ENCODE peak calls at places on chromosomes 6 and 20, in six cellular contexts. N is astrocyte, P is Caco-2, B is tibial artery, F is fibroblast of lung, J is keratinocyte. H is an unnamed sample.

GRCh38 chr6:57242505-57242904 is 20.4 kb upstream of the RAB23 start:
- DNase-seq in N (peak), P (no peak), B (no peak), F (peak), J (no peak), H (peak)

GRCh38 chr6:158387036-158387435 is 74.8 kb downstream of the TULP4 start:
- DNase-seq in N (no peak), P (no peak), B (no peak), F (no peak), J (no peak), H (no peak)

GRCh38 chr6:142429195-142429594 is 127.4 kb downstream of the ADGRG6 start:
- DNase-seq in N (no peak), P (no peak), B (no peak), F (no peak), J (no peak), H (no peak)

GRCh38 chr6:85113934-85114582 is 335.8 kb upstream of the NT5E start:
- DNase-seq in N (no peak), P (no peak), B (no peak), F (no peak), J (no peak), H (no peak)

GRCh38 chr20:61518424-61518951 is 266.4 kb downstream of the CDH4 start:
- DNase-seq in N (no peak), P (no peak), B (no peak), F (no peak), J (no peak), H (no peak)

GRCh38 chr6:131212024-131212423 is 76.8 kb downstream of the AKAP7 start:
- DNase-seq in N (no peak), P (no peak), B (no peak), F (no peak), J (no peak), H (no peak)

GRCh38 chr6:70281923-70282902 is 20.7 kb downstream of the COL9A1 start:
- DNase-seq in N (no peak), P (no peak), B (no peak), F (no peak), J (no peak), H (no peak)

GRCh38 chr6:148723484-148723883 is 23.3 kb upstream of the UST start:
- DNase-seq in N (peak), P (no peak), B (no peak), F (peak), J (no peak), H (peak)

GRCh38 chr6:56851104-56851503 is 103.8 kb upstream of the BEND6 start:
- DNase-seq in N (peak), P (no peak), B (no peak), F (peak), J (no peak), H (no peak)

GRCh38 chr6:30884521-30885480 is 482 bp downstream of the DDR1 start:
- DNase-seq in N (peak), P (peak), B (peak), F (peak), J (no peak), H (no peak)

GRCh38 chr6:21914121-21914973 is 320.8 kb downstream of the SOX4 start:
- DNase-seq in N (peak), P (no peak), B (no peak), F (peak), J (no peak), H (no peak)

GRCh38 chr20:2804921-2805681 is 4.7 kb upstream of the CPXM1 start:
- DNase-seq in N (no peak), P (no peak), B (no peak), F (no peak), J (no peak), H (no peak)

GRCh38 chr6:5937936-5938706 is 68.6 kb downstream of the NRN1 start:
- DNase-seq in N (no peak), P (no peak), B (no peak), F (no peak), J (no peak), H (no peak)

GRCh38 chr6:3270258-3270657 is 11.5 kb downstream of the PSMG4 start:
- DNase-seq in N (no peak), P (no peak), B (no peak), F (no peak), J (no peak), H (no peak)

GRCh38 chr6:106519460-106520394 is 109.6 kb downstream of the RTN4IP1 start:
- DNase-seq in N (peak), P (no peak), B (no peak), F (peak), J (no peak), H (peak)

GRCh38 chr20:57065646-57066045 is 200.8 kb downstream of the BMP7 start:
- DNase-seq in N (peak), P (peak), B (peak), F (peak), J (no peak), H (no peak)

GRCh38 chr20:10119336-10119735 is 84.5 kb downstream of the ANKEF1 start:
- DNase-seq in N (no peak), P (no peak), B (no peak), F (no peak), J (no peak), H (no peak)

GRCh38 chr6:163416640-163417253 is 2.2 kb downstream of the QKI start:
- DNase-seq in N (peak), P (no peak), B (no peak), F (peak), J (no peak), H (peak)

GRCh38 chr6:73388800-73389512 is 5.7 kb upstream of the DDX43 start:
- DNase-seq in N (peak), P (peak), B (peak), F (peak), J (no peak), H (peak)

GRCh38 chr6:1597924-1598323 is 11.8 kb upstream of the FOXC1 start:
- DNase-seq in N (no peak), P (no peak), B (no peak), F (no peak), J (peak), H (no peak)

GRCh38 chr6:40930045-40930444 is 109.0 kb downstream of the UNC5CL start:
- DNase-seq in N (no peak), P (no peak), B (no peak), F (no peak), J (no peak), H (no peak)

GRCh38 chr6:45421700-45422540 is 44.2 kb upstream of the SUPT3H start:
- DNase-seq in N (peak), P (peak), B (peak), F (peak), J (no peak), H (no peak)

GRCh38 chr6:107460074-107460631 is 789 bp upstream of the PDSS2 start:
- DNase-seq in N (no peak), P (no peak), B (no peak), F (no peak), J (no peak), H (no peak)

GRCh38 chr6:112936476-112936875 is 589.3 kb downstream of the RFPL4B start:
- DNase-seq in N (peak), P (no peak), B (no peak), F (peak), J (no peak), H (no peak)

GRCh38 chr6:7770111-7770510 is 44.2 kb downstream of the BMP6 start:
- DNase-seq in N (peak), P (no peak), B (no peak), F (peak), J (no peak), H (no peak)

GRCh38 chr6:75382634-75382900 is 98.0 kb upstream of the TMEM30A start:
- DNase-seq in N (no peak), P (no peak), B (no peak), F (no peak), J (no peak), H (no peak)

GRCh38 chr6:43951063-43951755 is 176.0 kb downstream of the MRPL14 start:
- DNase-seq in N (no peak), P (peak), B (peak), F (no peak), J (no peak), H (no peak)

GRCh38 chr6:52394251-52394666 is 25.9 kb upstream of the EFHC1 start:
- DNase-seq in N (no peak), P (no peak), B (no peak), F (no peak), J (no peak), H (no peak)

GRCh38 chr20:11766961-11767360 is 150.7 kb upstream of the BTBD3 start:
- DNase-seq in N (peak), P (no peak), B (no peak), F (peak), J (no peak), H (no peak)

GRCh38 chr6:4849214-4849613 is 73.0 kb downstream of the CDYL start:
- DNase-seq in N (peak), P (no peak), B (no peak), F (peak), J (no peak), H (no peak)

GRCh38 chr20:12925214-12925755 is 83.5 kb upstream of the SPTLC3 start:
- DNase-seq in N (peak), P (peak), B (no peak), F (peak), J (no peak), H (peak)

GRCh38 chr6:29845405-29846006 is 17.9 kb downstream of the HLA-G start:
- DNase-seq in N (no peak), P (no peak), B (no peak), F (no peak), J (peak), H (no peak)

GRCh38 chr6:8006208-8006607 is 58.0 kb downstream of the BLOC1S5 start:
- DNase-seq in N (no peak), P (no peak), B (no peak), F (peak), J (no peak), H (no peak)

GRCh38 chr20:58634121-58634817 is 16.8 kb upstream of the STX16 start:
- DNase-seq in N (peak), P (peak), B (peak), F (peak), J (no peak), H (no peak)

GRCh38 chr6:111238464-111239119 is 151.3 kb downstream of the SLC16A10 start:
- DNase-seq in N (peak), P (no peak), B (no peak), F (peak), J (no peak), H (no peak)

GRCh38 chr6:155493694-155494143 is 38.1 kb upstream of the NOX3 start:
- DNase-seq in N (peak), P (peak), B (peak), F (peak), J (peak), H (peak)

GRCh38 chr6:42239333-42239732 is 21.7 kb upstream of the MRPS10 start:
- DNase-seq in N (no peak), P (no peak), B (no peak), F (no peak), J (no peak), H (no peak)

GRCh38 chr6:156645106-156645505 is 132.1 kb upstream of the ARID1B start:
- DNase-seq in N (peak), P (no peak), B (no peak), F (peak), J (no peak), H (no peak)

GRCh38 chr6:1586861-1587450 is 22.8 kb upstream of the FOXC1 start:
- DNase-seq in N (no peak), P (no peak), B (no peak), F (no peak), J (no peak), H (no peak)

GRCh38 chr6:144909753-144910280 is 624.7 kb downstream of the UTRN start:
- DNase-seq in N (peak), P (no peak), B (no peak), F (peak), J (no peak), H (no peak)

GRCh38 chr20:19223640-19224039 is 11.2 kb downstream of the SLC24A3 start:
- DNase-seq in N (no peak), P (no peak), B (no peak), F (no peak), J (no peak), H (no peak)

DNA sequence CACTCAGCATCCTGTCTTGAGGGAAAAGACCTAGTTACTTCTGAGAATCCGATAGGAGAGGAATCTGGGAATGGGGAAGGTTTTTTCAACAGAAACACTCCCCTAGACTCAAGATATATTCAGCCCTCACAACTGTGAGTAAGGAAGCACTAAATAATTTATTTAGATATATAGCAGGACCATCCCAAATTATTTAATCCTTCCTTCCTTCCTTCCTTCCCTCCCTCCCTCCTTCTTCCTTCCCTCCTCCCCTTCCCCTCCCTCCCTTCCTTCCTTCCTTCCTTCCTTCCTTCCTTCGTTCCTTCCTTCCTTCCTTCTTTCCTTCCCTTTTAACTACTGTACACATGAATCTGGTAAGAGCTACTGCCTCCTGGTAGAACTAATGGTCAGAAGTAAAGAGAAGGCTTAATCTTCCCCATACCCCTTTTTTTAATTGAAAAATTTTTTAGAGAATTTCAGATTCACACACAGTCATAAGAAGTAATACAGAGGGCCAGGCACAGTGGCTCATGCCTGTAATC is 10.1 kb downstream of the SLC24A3 start:
- DNase-seq in N (no peak), P (no peak), B (no peak), F (no peak), J (no peak), H (no peak)
- H3K4me3 ChIP-seq in N (no peak), P (no peak), B (no peak), F (no peak), J (no peak), H (no peak)

GRCh38 chr6:24481449-24481848 is 7.9 kb downstream of the GPLD1 start:
- DNase-seq in N (no peak), P (no peak), B (no peak), F (no peak), J (no peak), H (no peak)
- TF ChIP-seq CTCF in N (no peak), P (no peak), B (no peak), F (no peak), J (no peak), H (no peak)

GRCh38 chr20:8766868-8767390 is 302.0 kb upstream of the PLCB4 start:
- DNase-seq in N (no peak), P (no peak), B (no peak), F (no peak), J (no peak), H (no peak)

GRCh38 chr20:8764289-8764962 is 304.5 kb upstream of the PLCB4 start:
- DNase-seq in N (no peak), P (no peak), B (no peak), F (no peak), J (no peak), H (no peak)
- H3K4me3 ChIP-seq in N (no peak), P (no peak), B (no peak), F (no peak), J (no peak), H (no peak)

GRCh38 chr20:364905-365794 is 15.4 kb upstream of the TRIB3 start:
- DNase-seq in N (no peak), P (peak), B (no peak), F (peak), J (peak), H (no peak)

GRCh38 chr20:358891-359555 is 12.1 kb downstream of the NRSN2 start:
- DNase-seq in N (no peak), P (no peak), B (no peak), F (peak), J (no peak), H (no peak)

GRCh38 chr20:363319-364078 is 16.6 kb downstream of the NRSN2 start:
- DNase-seq in N (no peak), P (no peak), B (no peak), F (no peak), J (no peak), H (no peak)

GRCh38 chr20:361562-361961 is 14.7 kb downstream of the NRSN2 start:
- DNase-seq in N (no peak), P (no peak), B (no peak), F (no peak), J (no peak), H (no peak)

GRCh38 chr20:362271-363254 is 15.7 kb downstream of the NRSN2 start:
- DNase-seq in N (no peak), P (peak), B (peak), F (peak), J (peak), H (no peak)
- TF ChIP-seq CTCF in N (no peak), P (no peak), B (peak), F (peak), J (peak), H (peak)

GRCh38 chr6:116386581-116387299 is 16.0 kb downstream of the DSE start:
- DNase-seq in N (peak), P (no peak), B (no peak), F (peak), J (no peak), H (no peak)
- H3K4me3 ChIP-seq in N (no peak), P (no peak), B (no peak), F (no peak), J (no peak), H (no peak)

GRCh38 chr6:26609463-26609862 is 12.7 kb downstream of the ABT1 start:
- DNase-seq in N (no peak), P (no peak), B (no peak), F (no peak), J (no peak), H (no peak)

GRCh38 chr6:26613201-26613600 is 16.4 kb downstream of the ABT1 start:
- DNase-seq in N (no peak), P (no peak), B (no peak), F (no peak), J (no peak), H (no peak)

GRCh38 chr6:26611599-26611998 is 14.8 kb downstream of the ABT1 start:
- DNase-seq in N (no peak), P (no peak), B (no peak), F (no peak), J (no peak), H (no peak)

GRCh38 chr6:26613717-26614683 is 17.2 kb downstream of the ABT1 start:
- DNase-seq in N (no peak), P (no peak), B (no peak), F (no peak), J (no peak), H (no peak)
- TF ChIP-seq CTCF in N (no peak), P (no peak), B (no peak), F (no peak), J (no peak), H (no peak)

DNA sequence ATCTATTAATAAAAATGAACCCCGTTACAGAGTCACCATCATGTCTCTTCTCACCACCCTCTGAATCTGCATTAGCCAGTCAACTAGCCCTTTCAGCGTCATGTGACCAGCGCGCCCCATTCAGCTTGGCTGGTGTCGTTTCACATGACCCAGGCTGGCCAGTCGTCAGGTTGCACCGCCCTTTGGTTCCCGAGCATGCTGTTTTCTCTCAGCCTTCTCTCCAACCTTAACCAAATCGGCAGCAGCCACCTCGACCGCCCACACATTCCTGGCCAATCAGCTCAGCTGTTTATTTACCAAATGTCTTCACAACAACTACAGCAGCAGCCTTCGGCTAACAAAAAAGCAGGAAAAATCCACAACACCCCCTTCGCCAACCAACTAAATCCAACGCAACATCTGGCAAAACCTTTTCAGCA is 5.6 kb downstream of the SRSF3 start:
- DNase-seq in N (peak), P (no peak), B (peak), F (peak), J (no peak), H (no peak)
- H3K4me3 ChIP-seq in N (peak), P (no peak), B (peak), F (peak), J (no peak), H (peak)

DNA sequence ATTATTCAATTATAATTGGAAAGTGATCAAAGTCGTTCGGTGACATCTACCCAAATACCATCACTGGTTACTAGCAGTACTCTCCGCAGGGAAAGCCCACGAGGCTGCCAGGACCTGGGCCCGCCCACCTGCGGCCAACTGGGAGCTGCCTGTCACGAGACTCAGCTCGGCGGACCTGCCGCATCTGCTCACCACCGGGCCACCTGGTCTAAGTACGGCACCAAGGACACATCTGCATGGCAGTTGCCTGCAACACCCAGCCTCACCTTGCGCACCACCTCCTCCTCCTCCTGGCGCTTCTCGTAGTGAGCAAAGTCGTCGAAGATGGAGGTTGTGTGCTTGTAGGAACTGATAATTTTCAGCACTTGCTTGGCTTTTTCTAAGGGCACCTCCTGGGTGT is 13.9 kb downstream of the YTHDF1 start:
- DNase-seq in N (no peak), P (no peak), B (no peak), F (no peak), J (no peak), H (no peak)
- TF ChIP-seq CTCF in N (no peak), P (no peak), B (no peak), F (no peak), J (no peak), H (no peak)

GRCh38 chr20:48782901-48783308 is 44.9 kb downstream of the PREX1 start:
- DNase-seq in N (no peak), P (no peak), B (no peak), F (no peak), J (no peak), H (no peak)
- H3K4me3 ChIP-seq in N (no peak), P (no peak), B (no peak), F (no peak), J (no peak), H (no peak)